ENCODE peak calls at places on chromosomes 4 and X, in seven cellular contexts. Z is aorta; C is CD8-positive, alpha-beta T cell; R is activated T-helper 2 cell treated with anti-CD3 and anti-CD28 coated beads, Interferon-gamma antibody, Interleukin-2, Interleukin-4, amounts not matched to agents 10 μg/mL and 5 μg/mL and 100 μg/mL, durations not matched to agents 14 hours and 24 hours and 36 hours; J is iPS-NIHi11; A is activated naive CD8-positive, alpha-beta T cell treated with anti-CD3 and anti-CD28 coated beads, Interleukin-2, amount 50 U/mL, for 24 hours; B is HTR-8/SVneo. U is an unnamed sample.

GRCh38 chr4:140893939-140894338 is 137.8 kb upstream of the TBC1D9 start:
- DNase-seq in J (no peak), Z (no peak), R (no peak), A (no peak), B (no peak), C (no peak), U (no peak)

GRCh38 chrX:72126048-72126415 is 5.7 kb downstream of the RTL5 start:
- DNase-seq in C (no peak), B (no peak), R (no peak), Z (no peak), A (no peak), J (no peak), U (no peak)

GRCh38 chr4:26751004-26751403 is 109.6 kb upstream of the STIM2 start:
- DNase-seq in C (no peak), J (no peak), R (no peak), Z (no peak), A (no peak), B (no peak), U (no peak)

GRCh38 chrX:56995271-56995994 is at the start of gene SPIN3:
- DNase-seq in Z (peak), B (peak), A (peak), J (peak), C (peak), R (peak), U (peak)

GRCh38 chr4:35253331-35253730 is 991.0 kb downstream of the ARAP2 start:
- DNase-seq in Z (no peak), J (no peak), R (no peak), A (no peak), C (no peak), B (no peak), U (no peak)

GRCh38 chrX:132094169-132094568 is 33.7 kb downstream of the FRMD7 start:
- DNase-seq in Z (no peak), B (no peak), J (no peak), C (no peak), R (no peak), A (no peak), U (no peak)

GRCh38 chr4:7758444-7758815 is 181.2 kb downstream of the AFAP1 start:
- DNase-seq in B (no peak), J (no peak), R (no peak), A (no peak), C (no peak), Z (no peak), U (no peak)

GRCh38 chr4:21001490-21001889 is 301.2 kb downstream of the PACRGL start:
- DNase-seq in A (no peak), C (no peak), R (no peak), Z (no peak), J (no peak), B (no peak), U (no peak)

GRCh38 chrX:140733766-140734342 is 24.3 kb downstream of the LINC00632 start:
- DNase-seq in R (no peak), J (peak), Z (no peak), C (no peak), B (no peak), A (no peak), U (peak)

GRCh38 chr4:40607224-40607623 is 22.4 kb downstream of the RBM47 start:
- DNase-seq in A (no peak), C (no peak), B (no peak), R (no peak), Z (no peak), J (no peak), U (no peak)

GRCh38 chrX:31580726-31581125 is 508.9 kb upstream of the FTHL17 start:
- DNase-seq in R (no peak), J (no peak), B (no peak), Z (no peak), C (no peak), A (no peak), U (no peak)

GRCh38 chr4:85790582-85790981 is 315.6 kb downstream of the ARHGAP24 start:
- DNase-seq in A (no peak), R (no peak), B (no peak), J (no peak), Z (no peak), C (no peak), U (no peak)

GRCh38 chr4:107317596-107317995 is 281.5 kb upstream of the DKK2 start:
- DNase-seq in R (no peak), B (no peak), J (no peak), C (no peak), Z (no peak), A (no peak), U (no peak)

GRCh38 chr4:47704693-47705325 is 133.1 kb downstream of the CORIN start:
- DNase-seq in R (no peak), C (no peak), J (peak), B (peak), Z (no peak), A (peak), U (peak)

GRCh38 chr4:155679343-155679742 is 12.7 kb downstream of the GUCY1A1 start:
- DNase-seq in B (no peak), J (no peak), A (no peak), Z (peak), R (no peak), C (no peak), U (no peak)

GRCh38 chr4:8318509-8318908 is 49.0 kb downstream of the HTRA3 start:
- DNase-seq in R (no peak), B (no peak), J (no peak), C (no peak), Z (peak), A (no peak), U (no peak)

U was measured in K562.